ENCODE peak calls at places on chromosomes 11 and 22, in six cellular contexts. One of them, this sample, is unnamed.

GRCh38 chr11:93700830-93701229 is 39.3 kb downstream of the CEP295 start:
- DNase-seq in iris pigment epithelial cell: peak; percentile 64
- DNase-seq in brain microvascular endothelial cell: peak; percentile 40
- DNase-seq in HCEC 1CT: peak; percentile 27
- DNase-seq in aorta: no peak
- DNase-seq in AG09319: no peak
- DNase-seq in this sample: no peak

GRCh38 chr11:69475141-69475865 is 6.2 kb upstream of the LINC01488 start:
- DNase-seq in brain microvascular endothelial cell: no peak
- DNase-seq in aorta: peak; percentile 62
- DNase-seq in HCEC 1CT: no peak
- DNase-seq in iris pigment epithelial cell: no peak
- DNase-seq in AG09319: no peak
- DNase-seq in this sample: no peak

GRCh38 chr11:61701298-61701993 is 21.3 kb downstream of the DAGLA start:
- DNase-seq in iris pigment epithelial cell: peak; percentile 47
- DNase-seq in aorta: no peak
- DNase-seq in AG09319: no peak
- DNase-seq in HCEC 1CT: no peak
- DNase-seq in brain microvascular endothelial cell: no peak
- DNase-seq in this sample: peak; percentile 38

GRCh38 chr11:9689721-9690120 is 25.8 kb downstream of the SWAP70 start:
- DNase-seq in brain microvascular endothelial cell: no peak
- DNase-seq in AG09319: no peak
- DNase-seq in HCEC 1CT: no peak
- DNase-seq in aorta: no peak
- DNase-seq in iris pigment epithelial cell: no peak
- DNase-seq in this sample: no peak

GRCh38 chr11:134452026-134452848 is 40.2 kb upstream of the B3GAT1 start:
- DNase-seq in brain microvascular endothelial cell: no peak
- DNase-seq in aorta: peak; percentile 41
- DNase-seq in iris pigment epithelial cell: no peak
- DNase-seq in AG09319: no peak
- DNase-seq in HCEC 1CT: no peak
- DNase-seq in this sample: no peak

GRCh38 chr11:131038597-131038996 is 122.3 kb upstream of the SNX19 start:
- DNase-seq in iris pigment epithelial cell: peak; percentile 18
- DNase-seq in aorta: no peak
- DNase-seq in AG09319: no peak
- DNase-seq in HCEC 1CT: peak; percentile 23
- DNase-seq in brain microvascular endothelial cell: peak; percentile 31
- DNase-seq in this sample: peak; percentile 79

GRCh38 chr11:39365809-39366436 is 2093.5 kb downstream of the LRRC4C start:
- DNase-seq in aorta: no peak
- DNase-seq in brain microvascular endothelial cell: no peak
- DNase-seq in HCEC 1CT: no peak
- DNase-seq in iris pigment epithelial cell: peak; percentile 10
- DNase-seq in AG09319: no peak
- DNase-seq in this sample: peak; percentile 75

GRCh38 chr11:116615211-116615865 is 157.4 kb downstream of the BUD13 start:
- DNase-seq in brain microvascular endothelial cell: no peak
- DNase-seq in AG09319: no peak
- DNase-seq in HCEC 1CT: no peak
- DNase-seq in aorta: no peak
- DNase-seq in iris pigment epithelial cell: no peak
- DNase-seq in this sample: no peak

GRCh38 chr11:63490551-63491239 is at the start of gene PLAAT5:
- DNase-seq in iris pigment epithelial cell: peak; percentile 26
- DNase-seq in AG09319: no peak
- DNase-seq in HCEC 1CT: no peak
- DNase-seq in brain microvascular endothelial cell: peak; percentile 6
- DNase-seq in aorta: peak; percentile 86
- DNase-seq in this sample: no peak

GRCh38 chr11:45155058-45155551 is 8.7 kb downstream of the PRDM11 start:
- DNase-seq in HCEC 1CT: no peak
- DNase-seq in iris pigment epithelial cell: no peak
- DNase-seq in aorta: peak; percentile 91
- DNase-seq in brain microvascular endothelial cell: no peak
- DNase-seq in AG09319: no peak
- DNase-seq in this sample: no peak

GRCh38 chr22:37627545-37627944 is 11.9 kb upstream of the SH3BP1 start:
- DNase-seq in AG09319: no peak
- DNase-seq in aorta: no peak
- DNase-seq in iris pigment epithelial cell: no peak
- DNase-seq in brain microvascular endothelial cell: no peak
- DNase-seq in HCEC 1CT: no peak
- DNase-seq in this sample: no peak

GRCh38 chr22:40855960-40856512 is 403 bp downstream of the ST13 start:
- DNase-seq in iris pigment epithelial cell: peak; percentile 51
- DNase-seq in aorta: peak; percentile 82
- DNase-seq in brain microvascular endothelial cell: peak; percentile 23
- DNase-seq in HCEC 1CT: peak; percentile 19
- DNase-seq in AG09319: no peak
- DNase-seq in this sample: no peak

GRCh38 chr11:45859661-45860140 is 12.4 kb downstream of the CRY2 start:
- DNase-seq in aorta: peak; percentile 97
- DNase-seq in brain microvascular endothelial cell: peak; percentile 77
- DNase-seq in iris pigment epithelial cell: peak; percentile 96
- DNase-seq in AG09319: peak; percentile 99
- DNase-seq in HCEC 1CT: peak; percentile 91
- DNase-seq in this sample: no peak

GRCh38 chr11:34161812-34162506 is 56.5 kb downstream of the NAT10 start:
- DNase-seq in HCEC 1CT: no peak
- DNase-seq in aorta: no peak
- DNase-seq in brain microvascular endothelial cell: peak; percentile 60
- DNase-seq in AG09319: no peak
- DNase-seq in iris pigment epithelial cell: peak; percentile 23
- DNase-seq in this sample: peak; percentile 65

GRCh38 chr11:75326439-75326810 is 25.0 kb downstream of the ARRB1 start:
- DNase-seq in aorta: no peak
- DNase-seq in AG09319: no peak
- DNase-seq in iris pigment epithelial cell: no peak
- DNase-seq in brain microvascular endothelial cell: no peak
- DNase-seq in HCEC 1CT: no peak
- DNase-seq in this sample: no peak

GRCh38 chr22:25448435-25449051 is 115.9 kb upstream of the GRK3 start:
- DNase-seq in HCEC 1CT: peak; percentile 15
- DNase-seq in AG09319: no peak
- DNase-seq in aorta: no peak
- DNase-seq in iris pigment epithelial cell: peak; percentile 30
- DNase-seq in brain microvascular endothelial cell: peak; percentile 13
- DNase-seq in this sample: peak; percentile 3

GRCh38 chr11:6737872-6738466 is 33.8 kb downstream of the OR2AG2 start:
- DNase-seq in brain microvascular endothelial cell: peak; percentile 61
- DNase-seq in AG09319: no peak
- DNase-seq in HCEC 1CT: peak; percentile 35
- DNase-seq in aorta: no peak
- DNase-seq in iris pigment epithelial cell: peak; percentile 53
- DNase-seq in this sample: peak; percentile 74

GRCh38 chr11:75576445-75577049 is 14.5 kb downstream of the SERPINH1 start:
- DNase-seq in HCEC 1CT: no peak
- DNase-seq in iris pigment epithelial cell: no peak
- DNase-seq in AG09319: no peak
- DNase-seq in brain microvascular endothelial cell: peak; percentile 56
- DNase-seq in aorta: peak; percentile 85
- DNase-seq in this sample: no peak

GRCh38 chr22:24181088-24181995 is at the start of gene SUSD2:
- DNase-seq in AG09319: no peak
- DNase-seq in HCEC 1CT: no peak
- DNase-seq in brain microvascular endothelial cell: no peak
- DNase-seq in iris pigment epithelial cell: no peak
- DNase-seq in aorta: peak; percentile 82
- DNase-seq in this sample: no peak

GRCh38 chr11:12126352-12127019 is 16.1 kb downstream of the MICAL2 start:
- DNase-seq in iris pigment epithelial cell: peak; percentile 93
- DNase-seq in HCEC 1CT: peak; percentile 92
- DNase-seq in AG09319: peak; percentile 54
- DNase-seq in brain microvascular endothelial cell: peak; percentile 76
- DNase-seq in aorta: no peak
- DNase-seq in this sample: peak; percentile 65

GRCh38 chr11:2299773-2300172 is 1.9 kb downstream of the C11orf21 start:
- DNase-seq in brain microvascular endothelial cell: no peak
- DNase-seq in iris pigment epithelial cell: no peak
- DNase-seq in HCEC 1CT: no peak
- DNase-seq in AG09319: no peak
- DNase-seq in aorta: peak; percentile 55
- DNase-seq in this sample: no peak

GRCh38 chr11:17579451-17579850 is 32.4 kb downstream of the OTOG start:
- DNase-seq in AG09319: no peak
- DNase-seq in brain microvascular endothelial cell: no peak
- DNase-seq in HCEC 1CT: no peak
- DNase-seq in aorta: no peak
- DNase-seq in iris pigment epithelial cell: no peak
- DNase-seq in this sample: no peak

GRCh38 chr11:134659882-134660281 is 247.8 kb upstream of the B3GAT1 start:
- DNase-seq in brain microvascular endothelial cell: no peak
- DNase-seq in aorta: no peak
- DNase-seq in HCEC 1CT: no peak
- DNase-seq in iris pigment epithelial cell: no peak
- DNase-seq in AG09319: no peak
- DNase-seq in this sample: no peak

GRCh38 chr22:40224702-40225101 is 47.0 kb downstream of the TNRC6B start:
- DNase-seq in brain microvascular endothelial cell: no peak
- DNase-seq in HCEC 1CT: no peak
- DNase-seq in AG09319: no peak
- DNase-seq in iris pigment epithelial cell: no peak
- DNase-seq in aorta: no peak
- DNase-seq in this sample: no peak

GRCh38 chr11:118051136-118051610 is 25.7 kb upstream of the TMPRSS4 start:
- DNase-seq in AG09319: no peak
- DNase-seq in brain microvascular endothelial cell: no peak
- DNase-seq in aorta: no peak
- DNase-seq in iris pigment epithelial cell: no peak
- DNase-seq in HCEC 1CT: no peak
- DNase-seq in this sample: no peak